ENCODE peak calls at places on chromosomes 5 and 9, in six cellular contexts. V, X, P, M, Q and B are unnamed samples.

GRCh38 chr5:176948458-176948857 is 49.3 kb upstream of the HK3 start:
- DNase-seq in V (no peak), X (no peak), P (no peak), M (no peak), Q (no peak), B (no peak)

GRCh38 chr5:151094054-151094858 is 13.4 kb upstream of the TNIP1 start:
- DNase-seq in V (no peak), X (no peak), P (peak), M (peak), Q (peak), B (peak)

GRCh38 chr9:112361602-112362001 is 18.3 kb upstream of the HSDL2 start:
- DNase-seq in V (peak), X (peak), P (peak), M (no peak), Q (peak), B (peak)

GRCh38 chr9:114696814-114697544 is 15.0 kb upstream of the TEX48 start:
- DNase-seq in V (no peak), X (peak), P (peak), M (no peak), Q (peak), B (no peak)

GRCh38 chr9:35725362-35725761 is 6.6 kb downstream of the TLN1 start:
- DNase-seq in V (no peak), X (no peak), P (no peak), M (no peak), Q (no peak), B (no peak)

GRCh38 chr9:73050062-73050814 is 97.4 kb upstream of the ALDH1A1 start:
- DNase-seq in V (no peak), X (peak), P (no peak), M (no peak), Q (no peak), B (no peak)

GRCh38 chr9:6641961-6642360 is 3.6 kb downstream of the GLDC start:
- DNase-seq in V (no peak), X (no peak), P (no peak), M (no peak), Q (no peak), B (no peak)

GRCh38 chr9:133492061-133493021 is 13.4 kb upstream of the SLC2A6 start:
- DNase-seq in V (no peak), X (peak), P (no peak), M (no peak), Q (no peak), B (no peak)

GRCh38 chr9:90340421-90340820 is 302.2 kb downstream of the DIRAS2 start:
- DNase-seq in V (no peak), X (peak), P (no peak), M (no peak), Q (no peak), B (no peak)

GRCh38 chr9:99896119-99896518 is 10.3 kb upstream of the STX17 start:
- DNase-seq in V (no peak), X (no peak), P (no peak), M (no peak), Q (no peak), B (no peak)

GRCh38 chr9:69996947-69997346 is 46.7 kb upstream of the MAMDC2 start:
- DNase-seq in V (no peak), X (no peak), P (no peak), M (no peak), Q (no peak), B (no peak)

GRCh38 chr5:163855754-163856153 is 350.3 kb downstream of the MAT2B start:
- DNase-seq in V (no peak), X (no peak), P (no peak), M (no peak), Q (no peak), B (no peak)

GRCh38 chr9:125460883-125461475 is 199.4 kb downstream of the GAPVD1 start:
- DNase-seq in V (peak), X (peak), P (no peak), M (no peak), Q (no peak), B (no peak)

GRCh38 chr5:147382776-147383175 is 127.1 kb downstream of the DPYSL3 start:
- DNase-seq in V (peak), X (peak), P (no peak), M (no peak), Q (no peak), B (no peak)

GRCh38 chr5:124841829-124842712 is 95.6 kb upstream of the ZNF608 start:
- DNase-seq in V (no peak), X (no peak), P (no peak), M (no peak), Q (no peak), B (no peak)

GRCh38 chr5:56099346-56099745 is 104.6 kb upstream of the IL6ST start:
- DNase-seq in V (no peak), X (peak), P (no peak), M (no peak), Q (no peak), B (no peak)

GRCh38 chr5:174535691-174536090 is 188.7 kb upstream of the MSX2 start:
- DNase-seq in V (no peak), X (no peak), P (no peak), M (no peak), Q (no peak), B (no peak)

GRCh38 chr5:91875133-91875779 is 492.1 kb upstream of the ARRDC3 start:
- DNase-seq in V (no peak), X (no peak), P (no peak), M (no peak), Q (no peak), B (no peak)

GRCh38 chr9:136653323-136654064 is 9.2 kb upstream of the EGFL7 start:
- DNase-seq in V (no peak), X (no peak), P (no peak), M (peak), Q (no peak), B (no peak)

GRCh38 chr5:68872088-68872842 is 221.5 kb upstream of the SLC30A5 start:
- DNase-seq in V (no peak), X (no peak), P (no peak), M (no peak), Q (no peak), B (no peak)

GRCh38 chr9:14271078-14271673 is 42.8 kb downstream of the NFIB start:
- DNase-seq in V (no peak), X (no peak), P (no peak), M (no peak), Q (no peak), B (no peak)

GRCh38 chr9:84397151-84397728 is 56.7 kb upstream of the SLC28A3 start:
- DNase-seq in V (peak), X (peak), P (peak), M (no peak), Q (peak), B (peak)

GRCh38 chr9:19828586-19828985 is 39.7 kb upstream of the SLC24A2 start:
- DNase-seq in V (no peak), X (no peak), P (no peak), M (no peak), Q (no peak), B (no peak)

GRCh38 chr9:19660019-19660418 is 128.8 kb downstream of the SLC24A2 start:
- DNase-seq in V (no peak), X (no peak), P (no peak), M (no peak), Q (no peak), B (no peak)

GRCh38 chr9:27117489-27118135 is 8.6 kb downstream of the TEK start:
- DNase-seq in V (no peak), X (peak), P (no peak), M (no peak), Q (peak), B (no peak)

GRCh38 chr9:135660407-135660806 is 2.7 kb upstream of the LCN9 start:
- DNase-seq in V (no peak), X (no peak), P (no peak), M (no peak), Q (no peak), B (no peak)

GRCh38 chr5:144549580-144549979 is 378.9 kb downstream of the KCTD16 start:
- DNase-seq in V (peak), X (no peak), P (no peak), M (no peak), Q (no peak), B (no peak)

GRCh38 chr5:27708579-27708978 is 670.2 kb upstream of the CDH9 start:
- DNase-seq in V (no peak), X (no peak), P (no peak), M (no peak), Q (peak), B (no peak)

GRCh38 chr5:113546711-113547159 is 33.2 kb downstream of the YTHDC2 start:
- DNase-seq in V (peak), X (peak), P (no peak), M (no peak), Q (no peak), B (no peak)

GRCh38 chr9:98658965-98659364 is 49.8 kb downstream of the GABBR2 start:
- DNase-seq in V (no peak), X (peak), P (no peak), M (no peak), Q (no peak), B (no peak)

GRCh38 chr5:57368010-57368409 is 114.6 kb downstream of the ACTBL2 start:
- DNase-seq in V (no peak), X (peak), P (no peak), M (no peak), Q (peak), B (no peak)

GRCh38 chr5:68176802-68177479 is 38.6 kb upstream of the PIK3R1 start:
- DNase-seq in V (no peak), X (no peak), P (no peak), M (no peak), Q (no peak), B (no peak)

GRCh38 chr5:58582411-58583393 is at the start of gene RAB3C:
- DNase-seq in V (peak), X (peak), P (peak), M (peak), Q (peak), B (no peak)

GRCh38 chr5:38323645-38324295 is 65.4 kb downstream of the EGFLAM start:
- DNase-seq in V (no peak), X (peak), P (no peak), M (no peak), Q (peak), B (no peak)